ENCODE peak calls at places on chromosomes 4 and X, in ten cellular contexts. L is NCI-H526 treated with DMSO at 0.1 percent for 48 hours, V is iris pigment epithelial cell, R is lower leg skin, N is T-helper 1 cell, G is mesenchymal stem cell, D is naive B cell, F is cardiac muscle cell, P is NCI-H1930, E is HepG2. U is an unnamed sample.

GRCh38 chr4:185238261-185238681 is 28.9 kb downstream of the SNX25 start:
- DNase-seq in L (no peak), V (peak), R (no peak), N (no peak), G (peak), D (no peak), F (no peak), P (no peak), E (no peak), U (no peak)

GRCh38 chrX:153474718-153475117 is 4.3 kb upstream of the HAUS7 start:
- DNase-seq in L (no peak), V (peak), R (peak), N (peak), G (peak), D (peak), F (no peak), P (peak), E (no peak), U (peak)

GRCh38 chr4:41452484-41453225 is 85.3 kb upstream of the LIMCH1 start:
- DNase-seq in L (no peak), V (no peak), R (no peak), N (no peak), G (no peak), D (no peak), F (no peak), P (no peak), E (no peak), U (no peak)

GRCh38 chrX:133994576-133994975 is 9.2 kb upstream of the GPC3 start:
- DNase-seq in L (no peak), V (peak), R (no peak), N (no peak), G (no peak), D (no peak), F (no peak), P (no peak), E (peak), U (no peak)

GRCh38 chr4:42750831-42751230 is 93.9 kb upstream of the ATP8A1 start:
- DNase-seq in L (no peak), V (no peak), R (no peak), N (no peak), G (no peak), D (no peak), F (no peak), P (no peak), E (no peak), U (no peak)

GRCh38 chr4:140252742-140253555 is 99.0 kb upstream of the MAML3 start:
- DNase-seq in L (peak), V (peak), R (peak), N (peak), G (peak), D (peak), F (peak), P (peak), E (no peak), U (peak)

GRCh38 chr4:102598759-102599379 is 97.7 kb downstream of the NFKB1 start:
- DNase-seq in L (no peak), V (peak), R (no peak), N (no peak), G (no peak), D (no peak), F (no peak), P (no peak), E (no peak), U (no peak)

GRCh38 chr4:105198541-105198940 is 51.9 kb downstream of the TET2 start:
- DNase-seq in L (no peak), V (no peak), R (no peak), N (no peak), G (no peak), D (no peak), F (no peak), P (no peak), E (no peak), U (no peak)

GRCh38 chrX:81377329-81377728 is 175.4 kb downstream of the SH3BGRL start:
- DNase-seq in L (no peak), V (peak), R (no peak), N (peak), G (peak), D (no peak), F (peak), P (no peak), E (peak), U (no peak)

GRCh38 chr4:145812902-145813301 is 125.7 kb downstream of the ZNF827 start:
- DNase-seq in L (no peak), V (peak), R (no peak), N (no peak), G (no peak), D (no peak), F (no peak), P (no peak), E (peak), U (no peak)

U was measured in T-helper 9 cell.